ENCODE peak calls at places on chromosomes 12 and 14, in five cellular contexts. T, P, S, B and H are unnamed samples.

GRCh38 chr12:124024790-124025189 is 51.8 kb downstream of the ZNF664 start:
- DNase-seq in P (no peak), S (no peak), B (no peak), T (no peak), H (no peak)

GRCh38 chr14:64623576-64624165 is 73.9 kb downstream of the PPP1R36 start:
- DNase-seq in T (no peak), S (no peak), P (no peak), B (no peak), H (no peak)

GRCh38 chr12:22312336-22312735 is 22.2 kb downstream of the ST8SIA1 start:
- DNase-seq in P (peak; percentile 68), T (no peak), S (no peak), B (no peak), H (no peak)

GRCh38 chr14:105937253-105938054 is 411.1 kb downstream of the TMEM121 start:
- DNase-seq in T (peak; percentile 0), S (no peak), B (no peak), P (peak; percentile 14), H (no peak)

GRCh38 chr12:57888407-57889157 is 42.1 kb upstream of the CTDSP2 start:
- DNase-seq in P (no peak), S (peak; percentile 14), T (peak; percentile 80), B (peak; percentile 34), H (peak; percentile 84)

GRCh38 chr14:99892406-99892805 is 99.2 kb downstream of the EML1 start:
- DNase-seq in S (no peak), T (no peak), P (no peak), B (no peak), H (no peak)

GRCh38 chr12:72346331-72346944 is 74.3 kb downstream of the TRHDE start:
- DNase-seq in S (no peak), B (peak; percentile 6), P (no peak), T (peak; percentile 39), H (no peak)

GRCh38 chr12:52244615-52244994 is 11.6 kb downstream of the KRT7 start:
- DNase-seq in B (no peak), P (no peak), T (no peak), S (no peak), H (no peak)

GRCh38 chr14:96038920-96039632 is at the start of gene C14orf132:
- DNase-seq in P (peak; percentile 78), S (peak; percentile 8), T (peak; percentile 66), B (peak; percentile 33), H (peak; percentile 92)

GRCh38 chr12:92462049-92462448 is 240.7 kb upstream of the PLEKHG7 start:
- DNase-seq in B (peak; percentile 28), S (no peak), P (no peak), T (no peak), H (no peak)

GRCh38 chr12:122835693-122836026 is 403 bp downstream of the HIP1R start:
- DNase-seq in S (peak; percentile 9), P (peak; percentile 49), T (no peak), B (no peak), H (peak; percentile 80)

GRCh38 chr12:43079481-43079880 is 472.5 kb downstream of the ADAMTS20 start:
- DNase-seq in T (no peak), P (no peak), S (no peak), B (no peak), H (no peak)

GRCh38 chr14:93959239-93960107 is 16.9 kb downstream of the ASB2 start:
- DNase-seq in T (no peak), S (peak; percentile 94), B (peak; percentile 89), P (no peak), H (peak; percentile 91)

GRCh38 chr12:103905730-103906349 is 24.4 kb upstream of the HSP90B1 start:
- DNase-seq in T (no peak), P (no peak), S (no peak), B (no peak), H (no peak)

GRCh38 chr14:87142568-87143211 is 850.3 kb downstream of the GALC start:
- DNase-seq in T (no peak), P (no peak), S (no peak), B (no peak), H (no peak)

GRCh38 chr12:58171914-58172313 is 230.5 kb downstream of the ATP23 start:
- DNase-seq in B (no peak), P (no peak), S (no peak), T (no peak), H (no peak)

GRCh38 chr12:75556306-75556899 is 45.0 kb upstream of the KRR1 start:
- DNase-seq in T (no peak), P (no peak), B (no peak), S (no peak), H (no peak)

GRCh38 chr12:131941116-131941986 is 8.4 kb upstream of the EP400 start:
- DNase-seq in P (peak; percentile 27), T (no peak), S (no peak), B (no peak), H (peak; percentile 73)

GRCh38 chr12:77064891-77065360 is 443 bp downstream of the E2F7 start:
- DNase-seq in T (peak; percentile 59), B (no peak), S (no peak), P (no peak), H (no peak)

GRCh38 chr14:99670361-99671229 is 13.5 kb upstream of the CYP46A1 start:
- DNase-seq in B (no peak), P (no peak), T (no peak), S (no peak), H (peak; percentile 8)

GRCh38 chr12:47753021-47754001 is 5.4 kb downstream of the RAPGEF3 start:
- DNase-seq in S (no peak), B (no peak), T (no peak), P (peak; percentile 94), H (peak; percentile 96)

GRCh38 chr12:119528241-119528640 is 65.3 kb upstream of the TMEM233 start:
- DNase-seq in P (no peak), T (no peak), B (no peak), S (no peak), H (no peak)

GRCh38 chr12:101767537-101767936 is 28.3 kb upstream of the SYCP3 start:
- DNase-seq in P (no peak), S (no peak), T (no peak), B (no peak), H (no peak)

GRCh38 chr12:94320109-94320508 is 139.6 kb downstream of the CEP83 start:
- DNase-seq in P (no peak), B (no peak), T (no peak), S (no peak), H (no peak)

GRCh38 chr12:55244309-55244708 is at the start of gene OR6C74:
- DNase-seq in B (no peak), S (no peak), T (no peak), P (no peak), H (no peak)

GRCh38 chr14:81534510-81535074 is 939 bp upstream of the SEL1L start:
- DNase-seq in S (no peak), B (no peak), P (no peak), T (no peak), H (no peak)

GRCh38 chr12:49930515-49931288 is 19.8 kb upstream of the AQP2 start:
- DNase-seq in S (no peak), P (no peak), T (no peak), B (no peak), H (no peak)

GRCh38 chr12:54989829-54990228 is 5.3 kb upstream of the TESPA1 start:
- DNase-seq in T (no peak), B (no peak), S (no peak), P (no peak), H (no peak)

GRCh38 chr12:31803306-31804184 is 74.7 kb upstream of the AMN1 start:
- DNase-seq in S (no peak), P (no peak), B (no peak), T (no peak), H (no peak)

GRCh38 chr12:1583421-1584078 is 10.8 kb downstream of the FBXL14 start:
- DNase-seq in B (peak; percentile 68), S (peak; percentile 58), P (no peak), T (peak; percentile 92), H (no peak)